ENCODE peak calls at places on chromosome 15, in nine cellular contexts. U is ovary; F is RWPE1; P is naive thymus-derived CD8-positive, alpha-beta T cell; O is iris pigment epithelial cell; C is M059J; V is activated T-helper 1 cell treated with anti-CD3 and anti-CD28 coated beads, Interleukin-2, amount 50 U/mL, for 16 hours; H is BJ; E is lung. M is an unnamed sample.

GRCh38 chr15:32867313-32867626 is 149.5 kb downstream of the GREM1 start:
- DNase-seq in U (no peak), F (peak), P (no peak), O (peak), C (peak), V (no peak), H (no peak), E (no peak), M (peak)

GRCh38 chr15:53611145-53611920 is 148.1 kb downstream of the WDR72 start:
- DNase-seq in U (no peak), F (no peak), P (no peak), O (peak), C (peak), V (no peak), H (no peak), E (no peak), M (no peak)

GRCh38 chr15:101031203-101031602 is 112.0 kb downstream of the LRRK1 start:
- DNase-seq in U (no peak), F (no peak), P (no peak), O (peak), C (peak), V (no peak), H (no peak), E (peak), M (peak)

GRCh38 chr15:69629631-69630161 is 177.1 kb downstream of the RPLP1 start:
- DNase-seq in U (no peak), F (no peak), P (no peak), O (no peak), C (no peak), V (no peak), H (no peak), E (no peak), M (no peak)

GRCh38 chr15:66864871-66865281 is 162.8 kb downstream of the SMAD6 start:
- DNase-seq in U (no peak), F (no peak), P (no peak), O (no peak), C (no peak), V (no peak), H (no peak), E (peak), M (no peak)

GRCh38 chr15:72534522-72534921 is 60.4 kb downstream of the ARIH1 start:
- DNase-seq in U (no peak), F (no peak), P (peak), O (no peak), C (no peak), V (no peak), H (no peak), E (no peak), M (no peak)

GRCh38 chr15:75007216-75007615 is 11.9 kb downstream of the SCAMP5 start:
- DNase-seq in U (no peak), F (no peak), P (no peak), O (no peak), C (no peak), V (no peak), H (no peak), E (no peak), M (no peak)

GRCh38 chr15:65790692-65791334 is 1.3 kb downstream of the DENND4A start:
- DNase-seq in U (no peak), F (no peak), P (no peak), O (peak), C (peak), V (no peak), H (no peak), E (no peak), M (peak)

GRCh38 chr15:31254431-31255175 is 72.0 kb upstream of the KLF13 start:
- DNase-seq in U (no peak), F (no peak), P (no peak), O (peak), C (no peak), V (no peak), H (peak), E (no peak), M (peak)

GRCh38 chr15:76342046-76342381 is 5.4 kb downstream of the ISL2 start:
- DNase-seq in U (no peak), F (no peak), P (no peak), O (no peak), C (no peak), V (no peak), H (no peak), E (no peak), M (no peak)

GRCh38 chr15:65827065-65827464 is 35.0 kb upstream of the DENND4A start:
- DNase-seq in U (no peak), F (no peak), P (no peak), O (no peak), C (no peak), V (no peak), H (no peak), E (no peak), M (no peak)

GRCh38 chr15:89648106-89649012 is 6.9 kb downstream of the KIF7 start:
- DNase-seq in U (peak), F (no peak), P (no peak), O (no peak), C (no peak), V (no peak), H (no peak), E (no peak), M (no peak)

GRCh38 chr15:37140531-37141053 is 40.2 kb upstream of the MEIS2 start:
- DNase-seq in U (no peak), F (no peak), P (no peak), O (peak), C (no peak), V (no peak), H (no peak), E (no peak), M (no peak)

GRCh38 chr15:76642671-76643070 is 262.5 kb downstream of the SCAPER start:
- DNase-seq in U (no peak), F (no peak), P (no peak), O (no peak), C (no peak), V (no peak), H (no peak), E (no peak), M (no peak)

GRCh38 chr15:34732430-34732829 is 22.4 kb downstream of the GJD2 start:
- DNase-seq in U (no peak), F (peak), P (no peak), O (no peak), C (no peak), V (no peak), H (no peak), E (no peak), M (no peak)

GRCh38 chr15:78360958-78361714 is 21.0 kb downstream of the CRABP1 start:
- DNase-seq in U (no peak), F (no peak), P (no peak), O (no peak), C (no peak), V (no peak), H (no peak), E (no peak), M (no peak)

GRCh38 chr15:72173864-72174550 is 23.6 kb downstream of the GRAMD2A start:
- DNase-seq in U (no peak), F (no peak), P (no peak), O (no peak), C (no peak), V (no peak), H (no peak), E (no peak), M (no peak)

GRCh38 chr15:62494144-62494543 is 329.1 kb upstream of the C2CD4B start:
- DNase-seq in U (no peak), F (no peak), P (no peak), O (no peak), C (no peak), V (no peak), H (no peak), E (no peak), M (no peak)

GRCh38 chr15:64749167-64749566 is 26.2 kb downstream of the RBPMS2 start:
- DNase-seq in U (no peak), F (peak), P (no peak), O (peak), C (peak), V (no peak), H (peak), E (no peak), M (peak)

GRCh38 chr15:75713338-75713895 is 769 bp upstream of the CSPG4 start:
- DNase-seq in U (no peak), F (no peak), P (no peak), O (no peak), C (peak), V (no peak), H (no peak), E (no peak), M (peak)

GRCh38 chr15:64898406-64898805 is 13.3 kb upstream of the ANKDD1A start:
- DNase-seq in U (no peak), F (no peak), P (no peak), O (no peak), C (no peak), V (no peak), H (no peak), E (no peak), M (no peak)

GRCh38 chr15:77533986-77534385 is 98.7 kb downstream of the LINGO1 start:
- DNase-seq in U (no peak), F (no peak), P (no peak), O (no peak), C (no peak), V (no peak), H (no peak), E (no peak), M (peak)

GRCh38 chr15:70495988-70496387 is 267.4 kb downstream of the UACA start:
- DNase-seq in U (no peak), F (no peak), P (no peak), O (no peak), C (no peak), V (no peak), H (no peak), E (no peak), M (no peak)

GRCh38 chr15:70121656-70122297 is 24.1 kb upstream of the TLE3 start:
- DNase-seq in U (peak), F (peak), P (no peak), O (peak), C (peak), V (no peak), H (no peak), E (peak), M (peak)

GRCh38 chr15:80660114-80660513 is 35.0 kb upstream of the ABHD17C start:
- DNase-seq in U (no peak), F (peak), P (no peak), O (peak), C (peak), V (no peak), H (no peak), E (peak), M (peak)

GRCh38 chr15:73601449-73602425 is 31.5 kb downstream of the NPTN start:
- DNase-seq in U (peak), F (peak), P (no peak), O (peak), C (peak), V (no peak), H (no peak), E (peak), M (peak)

GRCh38 chr15:29135702-29136426 is 133.8 kb downstream of the NSMCE3 start:
- DNase-seq in U (no peak), F (no peak), P (no peak), O (no peak), C (no peak), V (no peak), H (no peak), E (no peak), M (no peak)

GRCh38 chr15:83708328-83708727 is 54.4 kb downstream of the ADAMTSL3 start:
- DNase-seq in U (no peak), F (no peak), P (no peak), O (no peak), C (no peak), V (no peak), H (no peak), E (no peak), M (no peak)

GRCh38 chr15:97482521-97482920 is 478.0 kb upstream of the ARRDC4 start:
- DNase-seq in U (no peak), F (no peak), P (no peak), O (no peak), C (no peak), V (no peak), H (no peak), E (no peak), M (no peak)

GRCh38 chr15:85592148-85592547 is 202.6 kb downstream of the KLHL25 start:
- DNase-seq in U (no peak), F (peak), P (no peak), O (peak), C (peak), V (no peak), H (peak), E (no peak), M (peak)

GRCh38 chr15:39581501-39582285 is 814 bp downstream of the THBS1 start:
- DNase-seq in U (peak), F (peak), P (no peak), O (no peak), C (peak), V (no peak), H (peak), E (peak), M (peak)

GRCh38 chr15:58604455-58604923 is 145.0 kb downstream of the ADAM10 start:
- DNase-seq in U (no peak), F (no peak), P (no peak), O (no peak), C (no peak), V (no peak), H (no peak), E (no peak), M (peak)

GRCh38 chr15:30919877-30920550 is 16.3 kb downstream of the FAN1 start:
- DNase-seq in U (no peak), F (no peak), P (no peak), O (no peak), C (no peak), V (no peak), H (no peak), E (no peak), M (no peak)

GRCh38 chr15:90598053-90598577 is 68.4 kb downstream of the CRTC3 start:
- DNase-seq in U (peak), F (no peak), P (no peak), O (peak), C (no peak), V (no peak), H (no peak), E (peak), M (peak)

GRCh38 chr15:98514034-98514622 is 134.2 kb upstream of the IGF1R start:
- DNase-seq in U (no peak), F (no peak), P (no peak), O (no peak), C (no peak), V (no peak), H (no peak), E (peak), M (no peak)